ENCODE peak calls at places on chromosome 16, in six cellular contexts. F, G, X, D, O and I are unnamed samples.

GRCh38 chr16:89565506-89566372 is 5.3 kb downstream of the RPL13 start:
- DNase-seq in F (no peak), G (no peak), X (peak; percentile 39), D (peak; percentile 77), O (peak; percentile 75), I (peak; percentile 68)

GRCh38 chr16:87076331-87076949 is 240.8 kb downstream of the C16orf95 start:
- DNase-seq in F (no peak), G (no peak), X (no peak), D (no peak), O (no peak), I (no peak)

GRCh38 chr16:50771366-50771765 is 29.5 kb downstream of the CYLD start:
- DNase-seq in F (no peak), G (no peak), X (no peak), D (no peak), O (no peak), I (no peak)

GRCh38 chr16:66681676-66682075 is 14.9 kb downstream of the CMTM4 start:
- DNase-seq in F (no peak), G (no peak), X (no peak), D (no peak), O (no peak), I (no peak)

GRCh38 chr16:88639231-88640038 is 1.1 kb downstream of the IL17C start:
- DNase-seq in F (no peak), G (no peak), X (no peak), D (peak; percentile 83), O (peak; percentile 53), I (peak; percentile 59)

GRCh38 chr16:86507173-86508027 is 2.9 kb upstream of the FOXF1 start:
- DNase-seq in F (no peak), G (no peak), X (no peak), D (no peak), O (no peak), I (no peak)

GRCh38 chr16:60217787-60218186 is 1483.7 kb upstream of the GOT2 start:
- DNase-seq in F (no peak), G (no peak), X (no peak), D (no peak), O (peak; percentile 73), I (no peak)

GRCh38 chr16:81465375-81465943 is 20.9 kb downstream of the CMIP start:
- DNase-seq in F (no peak), G (no peak), X (no peak), D (no peak), O (no peak), I (no peak)

GRCh38 chr16:26070595-26071170 is 378.9 kb downstream of the HS3ST4 start:
- DNase-seq in F (no peak), G (no peak), X (no peak), D (no peak), O (no peak), I (no peak)

GRCh38 chr16:4290236-4290830 is 17.5 kb upstream of the TFAP4 start:
- DNase-seq in F (no peak), G (peak; percentile 87), X (no peak), D (peak; percentile 59), O (no peak), I (no peak)

GRCh38 chr16:78706637-78707036 is 607.2 kb downstream of the WWOX start:
- DNase-seq in F (no peak), G (no peak), X (no peak), D (no peak), O (no peak), I (no peak)

GRCh38 chr16:49533436-49533835 is 159.8 kb downstream of the C16orf78 start:
- DNase-seq in F (no peak), G (no peak), X (no peak), D (no peak), O (no peak), I (no peak)

GRCh38 chr16:14179116-14179515 is 108.0 kb downstream of the MRTFB start:
- DNase-seq in F (no peak), G (no peak), X (no peak), D (no peak), O (no peak), I (no peak)

GRCh38 chr16:80164881-80165280 is 375.9 kb upstream of the DYNLRB2 start:
- DNase-seq in F (no peak), G (no peak), X (no peak), D (no peak), O (no peak), I (no peak)

GRCh38 chr16:48153689-48154265 is 2.0 kb downstream of the ABCC12 start:
- DNase-seq in F (no peak), G (no peak), X (no peak), D (no peak), O (no peak), I (no peak)

GRCh38 chr16:88584676-88585075 is 14.5 kb downstream of the ZC3H18 start:
- DNase-seq in F (no peak), G (no peak), X (no peak), D (no peak), O (no peak), I (no peak)

GRCh38 chr16:72862090-72862489 is 185.8 kb downstream of the ZFHX3 start:
- DNase-seq in F (no peak), G (no peak), X (no peak), D (no peak), O (no peak), I (no peak)

GRCh38 chr16:23156946-23157460 is 7.8 kb upstream of the USP31 start:
- DNase-seq in F (no peak), G (no peak), X (no peak), D (no peak), O (no peak), I (no peak)

GRCh38 chr16:3740934-3741333 is 23.6 kb upstream of the TRAP1 start:
- DNase-seq in F (no peak), G (no peak), X (no peak), D (no peak), O (no peak), I (no peak)

GRCh38 chr16:1941162-1941923 is 1.7 kb downstream of the MSRB1 start:
- DNase-seq in F (no peak), G (no peak), X (no peak), D (no peak), O (peak; percentile 66), I (no peak)

GRCh38 chr16:11613381-11614303 is 26.9 kb upstream of the LITAF start:
- DNase-seq in F (no peak), G (no peak), X (no peak), D (peak; percentile 89), O (no peak), I (peak; percentile 51)

GRCh38 chr16:53457670-53458069 is 23.4 kb downstream of the RBL2 start:
- DNase-seq in F (no peak), G (no peak), X (no peak), D (no peak), O (no peak), I (peak; percentile 63)

GRCh38 chr16:27286446-27286845 is 17.9 kb upstream of the NSMCE1 start:
- DNase-seq in F (no peak), G (peak; percentile 11), X (no peak), D (no peak), O (no peak), I (no peak)

GRCh38 chr16:87733190-87733589 is 32.6 kb downstream of the KLHDC4 start:
- DNase-seq in F (no peak), G (no peak), X (peak; percentile 40), D (no peak), O (no peak), I (peak; percentile 71)

GRCh38 chr16:65672960-65673359 is 551.1 kb upstream of the CDH11 start:
- DNase-seq in F (no peak), G (no peak), X (no peak), D (no peak), O (no peak), I (no peak)

GRCh38 chr16:85629326-85629725 is 16.2 kb downstream of the GSE1 start:
- DNase-seq in F (no peak), G (no peak), X (no peak), D (no peak), O (no peak), I (no peak)

GRCh38 chr16:70548936-70549335 is 25.3 kb downstream of the SF3B3 start:
- DNase-seq in F (no peak), G (no peak), X (no peak), D (no peak), O (no peak), I (no peak)

GRCh38 chr16:3736116-3736515 is 18.8 kb upstream of the TRAP1 start:
- DNase-seq in F (no peak), G (no peak), X (no peak), D (no peak), O (no peak), I (no peak)

GRCh38 chr16:71428883-71429282 is 13.0 kb downstream of the TLE7 start:
- DNase-seq in F (no peak), G (peak; percentile 60), X (no peak), D (no peak), O (no peak), I (no peak)

GRCh38 chr16:21097151-21097550 is 53.5 kb downstream of the DNAH3 start:
- DNase-seq in F (no peak), G (no peak), X (no peak), D (no peak), O (no peak), I (no peak)

GRCh38 chr16:12578001-12578400 is 225.7 kb downstream of the CPPED1 start:
- DNase-seq in F (no peak), G (no peak), X (no peak), D (no peak), O (no peak), I (no peak)

GRCh38 chr16:27432600-27432957 is 30.6 kb downstream of the IL21R start:
- DNase-seq in F (no peak), G (no peak), X (no peak), D (no peak), O (no peak), I (no peak)

GRCh38 chr16:51243836-51244483 is 92.9 kb upstream of the SALL1 start:
- DNase-seq in F (no peak), G (no peak), X (no peak), D (no peak), O (no peak), I (no peak)

GRCh38 chr16:638836-639235 is 2.7 kb upstream of the METTL26 start:
- DNase-seq in F (no peak), G (no peak), X (no peak), D (no peak), O (no peak), I (no peak)

GRCh38 chr16:89031715-89032659 is 55.0 kb upstream of the CBFA2T3 start:
- DNase-seq in F (peak; percentile 23), G (no peak), X (no peak), D (peak; percentile 81), O (peak; percentile 46), I (peak; percentile 92)

GRCh38 chr16:29830774-29831173 is 10.5 kb downstream of the MVP start:
- DNase-seq in F (no peak), G (no peak), X (no peak), D (no peak), O (no peak), I (no peak)

GRCh38 chr16:67673712-67674580 is 7.3 kb downstream of the C16orf86 start:
- DNase-seq in F (no peak), G (no peak), X (peak; percentile 18), D (peak; percentile 81), O (no peak), I (no peak)

GRCh38 chr16:9801651-9802050 is 380.6 kb downstream of the GRIN2A start:
- DNase-seq in F (no peak), G (no peak), X (no peak), D (no peak), O (no peak), I (no peak)

GRCh38 chr16:588889-589657 is 793 bp upstream of the RAB40C start:
- DNase-seq in F (peak; percentile 83), G (peak; percentile 94), X (peak; percentile 95), D (peak; percentile 97), O (peak; percentile 94), I (peak; percentile 95)

GRCh38 chr16:87469186-87469585 is 23.6 kb downstream of the ZCCHC14 start:
- DNase-seq in F (no peak), G (no peak), X (no peak), D (no peak), O (no peak), I (no peak)